ENCODE peak calls at places on chromosome 6, in eight cellular contexts. G is Peyer's patch, K is HCT116, B is breast epithelium, X is endothelial cell of umbilical vein, H is right lobe of liver, W is GM12878, C is uterus. I is an unnamed sample.

GRCh38 chr6:149755300-149756260 is 6.0 kb downstream of the PCMT1 start:
- DNase-seq in G (no peak), K (no peak), B (no peak), X (no peak), H (no peak), W (no peak), C (no peak), I (no peak)

GRCh38 chr6:6654599-6655575 is 66.4 kb downstream of the LY86 start:
- DNase-seq in G (no peak), K (no peak), B (no peak), X (peak), H (no peak), W (no peak), C (peak), I (no peak)

GRCh38 chr6:139028658-139029469 is at the start of gene ABRACL:
- DNase-seq in G (peak), K (peak), B (peak), X (peak), H (peak), W (peak), C (peak), I (peak)

GRCh38 chr6:53043626-53044025 is 21.6 kb upstream of the FBXO9 start:
- DNase-seq in G (no peak), K (no peak), B (no peak), X (no peak), H (no peak), W (no peak), C (no peak), I (no peak)

GRCh38 chr6:167851349-167851952 is 24.7 kb downstream of the AFDN start:
- DNase-seq in G (no peak), K (no peak), B (no peak), X (no peak), H (no peak), W (no peak), C (no peak), I (no peak)

GRCh38 chr6:40425192-40425919 is 161.8 kb downstream of the LRFN2 start:
- DNase-seq in G (no peak), K (no peak), B (peak), X (no peak), H (no peak), W (no peak), C (no peak), I (peak)

GRCh38 chr6:74504941-74505340 is 700.9 kb downstream of the COL12A1 start:
- DNase-seq in G (no peak), K (no peak), B (no peak), X (no peak), H (no peak), W (no peak), C (no peak), I (no peak)

GRCh38 chr6:109291893-109292292 is 90.4 kb downstream of the CD164 start:
- DNase-seq in G (no peak), K (no peak), B (no peak), X (no peak), H (no peak), W (no peak), C (no peak), I (no peak)

GRCh38 chr6:26118999-26119398 is 31.8 kb downstream of the HFE start:
- DNase-seq in G (no peak), K (peak), B (no peak), X (no peak), H (no peak), W (no peak), C (no peak), I (peak)

GRCh38 chr6:150537893-150538292 is 61.8 kb upstream of the PLEKHG1 start:
- DNase-seq in G (no peak), K (no peak), B (peak), X (no peak), H (no peak), W (no peak), C (peak), I (no peak)

GRCh38 chr6:157823001-157823522 is at the start of gene SNX9:
- DNase-seq in G (peak), K (peak), B (peak), X (peak), H (peak), W (no peak), C (peak), I (peak)
- TF ChIP-seq POLR2A in G (peak), K (no peak), B (no peak), X (peak), H (peak), W (peak), C (peak), I (peak)

GRCh38 chr6:155832596-155832995 is 377.0 kb upstream of the NOX3 start:
- DNase-seq in G (no peak), K (no peak), B (no peak), X (peak), H (no peak), W (no peak), C (no peak), I (no peak)
- TF ChIP-seq CTCF in G (no peak), K (no peak), B (no peak), X (no peak), H (no peak), W (no peak), C (no peak), I (no peak)

GRCh38 chr6:17710331-17710730 is 3.6 kb upstream of the NUP153 start:
- DNase-seq in G (no peak), K (no peak), B (no peak), X (no peak), H (no peak), W (no peak), C (no peak), I (no peak)

GRCh38 chr6:17719323-17720041 is 12.8 kb upstream of the NUP153 start:
- DNase-seq in G (no peak), K (no peak), B (no peak), X (no peak), H (no peak), W (no peak), C (no peak), I (no peak)

GRCh38 chr6:17712573-17712972 is 5.8 kb upstream of the NUP153 start:
- DNase-seq in G (no peak), K (no peak), B (no peak), X (no peak), H (no peak), W (no peak), C (no peak), I (no peak)

GRCh38 chr6:17714177-17714576 is 7.5 kb upstream of the NUP153 start:
- DNase-seq in G (no peak), K (no peak), B (no peak), X (no peak), H (no peak), W (no peak), C (no peak), I (no peak)

DNA sequence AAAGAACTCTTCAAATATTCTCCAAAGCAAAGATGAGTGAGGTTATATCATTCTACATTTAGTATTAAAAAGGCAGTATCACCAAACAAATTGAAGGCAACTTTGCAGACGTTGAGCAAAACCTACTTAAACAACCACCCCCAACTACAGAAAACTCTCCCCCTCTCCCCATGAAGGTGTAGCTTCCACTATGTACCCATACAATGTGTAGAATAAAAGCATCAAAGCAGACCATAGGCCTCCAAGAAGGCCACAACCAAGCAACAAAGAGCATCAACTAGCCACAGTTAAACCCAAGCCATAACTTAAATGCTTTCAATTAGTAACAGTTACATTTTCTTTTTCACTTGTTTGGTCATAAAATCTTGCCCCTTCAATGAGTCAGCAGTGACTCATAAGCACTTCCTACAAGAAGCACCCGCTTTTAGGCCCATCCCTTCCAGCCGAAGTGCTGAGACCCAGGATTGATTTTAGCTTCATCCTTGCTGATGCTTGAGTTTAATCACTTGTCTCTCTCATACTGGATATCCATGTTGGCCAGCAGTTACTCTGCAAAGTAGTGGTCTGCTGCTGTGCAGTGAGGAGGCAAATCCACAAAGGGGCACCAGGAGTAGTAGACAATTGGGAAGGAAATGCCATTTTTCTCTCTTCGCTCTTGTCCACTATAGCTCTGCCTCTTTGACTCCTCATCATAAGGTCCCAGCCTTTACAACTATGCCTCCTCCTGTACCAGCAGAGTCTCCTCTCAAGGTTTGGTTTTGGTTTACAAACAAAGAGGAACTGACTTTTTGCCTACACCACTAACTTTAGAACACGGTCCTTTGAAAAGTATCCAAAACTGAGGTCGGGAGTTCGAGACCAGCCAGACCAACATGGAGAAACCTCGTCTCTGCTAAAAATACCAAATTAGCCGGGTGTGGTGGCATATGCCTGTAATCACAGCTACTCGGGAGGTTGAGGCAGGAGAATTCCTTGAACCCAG is 8.4 kb upstream of the NUP153 start:
- DNase-seq in G (no peak), K (peak), B (no peak), X (peak), H (no peak), W (no peak), C (peak), I (no peak)
- TF ChIP-seq POLR2A in G (no peak), K (no peak), B (no peak), X (no peak), H (no peak), W (no peak), C (no peak), I (no peak)

GRCh38 chr6:142681099-142681498 is 263.9 kb downstream of the HIVEP2 start:
- DNase-seq in G (no peak), K (no peak), B (no peak), X (no peak), H (no peak), W (no peak), C (no peak), I (no peak)

GRCh38 chr6:142683688-142684087 is 261.3 kb downstream of the HIVEP2 start:
- DNase-seq in G (no peak), K (no peak), B (peak), X (no peak), H (no peak), W (no peak), C (no peak), I (no peak)

GRCh38 chr6:142682985-142683384 is 262.0 kb downstream of the HIVEP2 start:
- DNase-seq in G (no peak), K (no peak), B (peak), X (no peak), H (no peak), W (no peak), C (no peak), I (peak)

GRCh38 chr6:142679907-142680306 is 265.1 kb downstream of the HIVEP2 start:
- DNase-seq in G (no peak), K (no peak), B (no peak), X (no peak), H (no peak), W (no peak), C (no peak), I (no peak)

GRCh38 chr6:142680308-142680707 is 264.7 kb downstream of the HIVEP2 start:
- DNase-seq in G (no peak), K (no peak), B (peak), X (peak), H (no peak), W (no peak), C (no peak), I (peak)
- TF ChIP-seq CTCF in G (no peak), K (no peak), B (no peak), X (no peak), H (no peak), W (no peak), C (no peak), I (no peak)

DNA sequence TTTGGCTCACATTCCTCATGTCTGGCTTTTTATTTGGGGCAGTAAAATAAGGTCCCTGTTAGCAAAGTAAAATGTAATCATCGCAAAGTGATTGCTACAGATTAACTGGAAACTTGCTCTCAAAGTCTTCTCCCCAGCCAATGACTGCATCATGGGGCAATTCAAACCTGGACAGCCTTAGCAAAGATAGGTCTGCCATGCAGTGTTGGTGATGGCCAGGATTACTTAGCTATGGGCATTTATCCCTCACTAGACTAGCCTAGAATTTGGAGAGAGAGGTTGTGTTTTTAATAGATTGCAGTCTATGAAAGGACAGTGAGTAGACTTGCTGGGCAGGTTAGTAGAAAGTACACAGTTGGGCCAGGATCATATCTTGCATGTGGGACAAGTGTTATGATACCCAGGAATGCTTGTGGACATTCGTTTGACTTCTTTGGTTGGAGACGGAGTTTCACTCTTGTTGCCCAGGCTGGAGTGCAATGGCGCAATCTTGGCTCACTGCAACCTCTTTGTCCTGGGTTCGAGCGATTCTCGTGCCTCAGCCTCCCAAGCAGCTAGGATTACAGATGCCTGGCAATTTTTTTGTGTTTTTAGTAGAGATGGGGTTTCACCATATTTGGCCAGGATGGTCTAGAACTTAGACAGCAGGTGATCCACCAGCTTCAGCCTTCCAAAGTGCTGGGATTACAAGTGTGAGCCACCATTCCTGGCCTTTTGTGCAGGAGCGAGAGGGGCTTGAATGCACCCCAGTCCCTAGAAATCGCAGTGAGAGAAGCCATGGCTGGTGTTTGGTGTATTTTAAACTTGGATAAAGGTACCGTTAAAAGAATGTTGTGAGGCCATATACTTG is 3.4 kb downstream of the RPS12 start:
- DNase-seq in G (no peak), K (no peak), B (no peak), X (no peak), H (no peak), W (no peak), C (no peak), I (no peak)
- TF ChIP-seq POLR2A in G (no peak), K (no peak), B (no peak), X (peak), H (no peak), W (peak), C (no peak), I (no peak)

GRCh38 chr6:88359530-88360202 is 193.5 kb upstream of the CNR1 start:
- DNase-seq in G (no peak), K (no peak), B (no peak), X (no peak), H (no peak), W (no peak), C (no peak), I (no peak)
- TF ChIP-seq CTCF in G (no peak), K (no peak), B (no peak), X (no peak), H (no peak), W (no peak), C (no peak), I (no peak)

GRCh38 chr6:17986656-17987575 is 519 bp downstream of the KIF13A start:
- DNase-seq in G (peak), K (no peak), B (peak), X (peak), H (peak), W (no peak), C (peak), I (peak)

GRCh38 chr6:17988422-17988944 is 1.0 kb upstream of the KIF13A start:
- DNase-seq in G (no peak), K (no peak), B (no peak), X (no peak), H (no peak), W (no peak), C (peak), I (peak)

GRCh38 chr6:17985934-17986655 is 1.3 kb downstream of the KIF13A start:
- DNase-seq in G (no peak), K (no peak), B (no peak), X (peak), H (no peak), W (no peak), C (no peak), I (no peak)

GRCh38 chr6:17984822-17985660 is 2.4 kb downstream of the KIF13A start:
- DNase-seq in G (no peak), K (no peak), B (no peak), X (peak), H (no peak), W (no peak), C (no peak), I (no peak)

GRCh38 chr6:17987576-17988421 is at the start of gene KIF13A:
- DNase-seq in G (peak), K (no peak), B (peak), X (peak), H (peak), W (no peak), C (peak), I (peak)
- TF ChIP-seq POLR2A in G (peak), K (peak), B (no peak), X (peak), H (peak), W (peak), C (peak), I (peak)

DNA sequence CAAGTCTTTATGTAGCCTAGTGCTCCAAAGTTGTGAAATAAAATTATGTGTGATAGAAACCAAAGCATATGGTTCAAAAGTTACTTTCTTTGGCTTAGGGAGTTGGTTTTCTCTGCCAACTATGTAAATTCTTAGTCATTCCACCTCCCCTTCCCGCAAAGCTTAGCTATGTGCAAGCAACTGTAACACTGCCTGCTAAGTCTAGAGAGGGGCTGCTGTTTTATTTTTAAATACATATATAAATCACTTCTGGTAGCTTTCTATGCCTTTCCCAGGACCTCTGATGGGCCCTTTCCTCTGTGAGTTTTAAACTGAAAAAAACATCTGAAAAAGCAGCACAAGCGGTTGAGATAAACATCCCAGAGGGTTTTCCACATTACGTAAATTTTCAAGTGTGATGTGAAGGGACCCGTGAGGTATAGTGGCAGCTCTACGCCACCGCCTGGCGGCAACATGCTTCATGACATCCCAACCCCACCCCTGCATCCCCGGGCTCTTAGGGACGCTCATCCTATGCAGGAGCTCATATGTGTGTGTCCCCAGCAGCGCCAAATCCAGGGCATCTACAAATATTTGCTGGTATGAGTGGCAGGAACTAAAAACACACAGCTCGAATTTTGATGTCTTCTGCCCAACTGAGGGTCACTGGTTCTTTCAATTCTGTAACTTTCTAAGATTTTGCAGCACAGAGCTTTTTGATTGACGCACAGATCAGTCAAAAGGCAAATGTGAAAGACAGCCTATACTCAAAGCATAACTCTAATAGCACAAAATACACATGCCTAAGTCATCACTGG is 12.8 kb downstream of the SAYSD1 start:
- DNase-seq in G (no peak), K (no peak), B (no peak), X (peak), H (no peak), W (no peak), C (no peak), I (no peak)
- TF ChIP-seq CTCF in G (peak), K (peak), B (no peak), X (peak), H (peak), W (peak), C (no peak), I (peak)